ENCODE peak calls at places on chromosomes 7 and 10, in six cellular contexts. K, B, Y, J, E and O are unnamed samples.

GRCh38 chr10:125102216-125102615 is 58.1 kb downstream of the CTBP2 start:
- DNase-seq in E (no peak), J (no peak), Y (no peak), B (no peak), K (peak; percentile 22), O (peak; percentile 85)

GRCh38 chr7:95584752-95585425 is 11.4 kb downstream of the PDK4 start:
- DNase-seq in Y (no peak), K (no peak), E (no peak), B (no peak), J (no peak), O (no peak)

GRCh38 chr7:81665236-81665635 is 104.6 kb downstream of the HGF start:
- DNase-seq in K (no peak), E (no peak), J (no peak), Y (no peak), B (no peak), O (no peak)

GRCh38 chr10:92082583-92083280 is 159.2 kb downstream of the BTAF1 start:
- DNase-seq in J (no peak), K (peak; percentile 29), Y (no peak), E (no peak), B (no peak), O (no peak)

GRCh38 chr7:158495780-158496179 is 91.8 kb downstream of the PTPRN2 start:
- DNase-seq in J (no peak), E (no peak), B (peak; percentile 45), Y (peak; percentile 20), K (peak; percentile 14), O (peak; percentile 82)

GRCh38 chr7:3200504-3200903 is 100.5 kb upstream of the SDK1 start:
- DNase-seq in B (peak; percentile 44), E (no peak), Y (peak; percentile 10), J (peak; percentile 36), K (peak; percentile 65), O (peak; percentile 20)

GRCh38 chr10:110918633-110919348 is at the start of gene BBIP1:
- DNase-seq in J (peak; percentile 100), B (peak; percentile 92), K (peak; percentile 99), E (peak; percentile 99), Y (no peak), O (peak; percentile 100)

GRCh38 chr7:157337316-157338149 is 729 bp downstream of the DNAJB6 start:
- DNase-seq in K (peak; percentile 29), B (no peak), E (no peak), J (peak; percentile 59), Y (peak; percentile 86), O (peak; percentile 81)

GRCh38 chr10:28089467-28089866 is 90.6 kb upstream of the ODAD2 start:
- DNase-seq in J (peak; percentile 63), K (no peak), Y (no peak), E (no peak), B (no peak), O (no peak)

GRCh38 chr7:98235901-98236300 is 16.1 kb downstream of the TECPR1 start:
- DNase-seq in J (no peak), K (no peak), E (no peak), B (no peak), Y (no peak), O (no peak)

GRCh38 chr7:92691578-92691977 is 101.4 kb upstream of the FAM133B start:
- DNase-seq in J (peak; percentile 77), K (peak; percentile 68), E (peak; percentile 37), Y (peak; percentile 43), B (peak; percentile 38), O (peak; percentile 68)

GRCh38 chr7:142478479-142479220 is 220.8 kb upstream of the PRSS58 start:
- DNase-seq in K (peak; percentile 17), E (no peak), J (peak; percentile 56), Y (peak; percentile 70), B (peak; percentile 12), O (peak; percentile 76)

GRCh38 chr7:70457477-70458194 is 674.3 kb upstream of the GALNT17 start:
- DNase-seq in J (no peak), Y (no peak), K (no peak), E (no peak), B (no peak), O (no peak)

GRCh38 chr7:43906327-43907010 is at the start of gene URGCP:
- DNase-seq in E (no peak), J (peak; percentile 26), K (no peak), Y (peak; percentile 63), B (peak; percentile 62), O (peak; percentile 70)

GRCh38 chr10:48224979-48225560 is 49.4 kb downstream of the FRMPD2 start:
- DNase-seq in J (no peak), E (no peak), K (no peak), Y (no peak), B (no peak), O (no peak)

GRCh38 chr7:148661471-148661870 is 37.2 kb upstream of the CUL1 start:
- DNase-seq in E (no peak), K (no peak), B (no peak), Y (no peak), J (no peak), O (no peak)

GRCh38 chr10:21355591-21356011 is 169.9 kb downstream of the SKIDA1 start:
- DNase-seq in J (no peak), K (no peak), E (no peak), B (no peak), Y (no peak), O (no peak)
- TF ChIP-seq MYC in J (no peak), K (no peak), E (no peak), B (no peak), Y (no peak), O (no peak)

GRCh38 chr10:32376027-32376426 is 29.1 kb upstream of the EPC1 start:
- DNase-seq in E (no peak), Y (no peak), J (peak; percentile 18), B (no peak), K (no peak), O (no peak)

GRCh38 chr10:32378371-32379301 is 31.7 kb upstream of the EPC1 start:
- DNase-seq in K (peak; percentile 84), J (peak; percentile 89), E (peak; percentile 72), B (peak; percentile 79), Y (peak; percentile 94), O (peak; percentile 88)

GRCh38 chr10:32379314-32379949 is 32.5 kb upstream of the EPC1 start:
- DNase-seq in Y (peak; percentile 83), K (peak; percentile 43), B (no peak), J (peak; percentile 71), E (no peak), O (peak; percentile 73)

GRCh38 chr10:32376780-32377179 is 29.8 kb upstream of the EPC1 start:
- DNase-seq in K (no peak), E (no peak), J (peak; percentile 33), B (no peak), Y (no peak), O (no peak)

GRCh38 chr10:32377458-32378370 is 30.8 kb upstream of the EPC1 start:
- DNase-seq in B (no peak), K (peak; percentile 37), E (no peak), Y (peak; percentile 65), J (peak; percentile 79), O (peak; percentile 53)
- TF ChIP-seq CTCF in B (peak; percentile 80), K (peak; percentile 52), E (peak; percentile 49), Y (no peak), J (no peak), O (peak; percentile 16)

GRCh38 chr10:132961864-132962622 is 19.7 kb upstream of the CFAP46 start:
- DNase-seq in Y (peak; percentile 6), K (peak; percentile 37), J (peak; percentile 74), E (no peak), B (peak; percentile 31), O (no peak)
- TF ChIP-seq POLR2A in Y (no peak), K (no peak), J (no peak), E (no peak), B (no peak), O (no peak)

GRCh38 chr7:1844336-1844955 is 174.4 kb downstream of the ELFN1 start:
- DNase-seq in K (no peak), E (no peak), Y (no peak), J (no peak), B (no peak), O (peak; percentile 52)

GRCh38 chr7:1843271-1843861 is 173.3 kb downstream of the ELFN1 start:
- DNase-seq in K (no peak), E (no peak), Y (no peak), B (no peak), J (no peak), O (peak; percentile 87)

GRCh38 chr7:1844956-1845390 is 174.9 kb downstream of the ELFN1 start:
- DNase-seq in J (no peak), E (no peak), B (no peak), K (no peak), Y (no peak), O (no peak)

GRCh38 chr7:1843921-1844335 is 173.9 kb downstream of the ELFN1 start:
- DNase-seq in Y (no peak), K (no peak), B (no peak), E (no peak), J (no peak), O (no peak)

DNA sequence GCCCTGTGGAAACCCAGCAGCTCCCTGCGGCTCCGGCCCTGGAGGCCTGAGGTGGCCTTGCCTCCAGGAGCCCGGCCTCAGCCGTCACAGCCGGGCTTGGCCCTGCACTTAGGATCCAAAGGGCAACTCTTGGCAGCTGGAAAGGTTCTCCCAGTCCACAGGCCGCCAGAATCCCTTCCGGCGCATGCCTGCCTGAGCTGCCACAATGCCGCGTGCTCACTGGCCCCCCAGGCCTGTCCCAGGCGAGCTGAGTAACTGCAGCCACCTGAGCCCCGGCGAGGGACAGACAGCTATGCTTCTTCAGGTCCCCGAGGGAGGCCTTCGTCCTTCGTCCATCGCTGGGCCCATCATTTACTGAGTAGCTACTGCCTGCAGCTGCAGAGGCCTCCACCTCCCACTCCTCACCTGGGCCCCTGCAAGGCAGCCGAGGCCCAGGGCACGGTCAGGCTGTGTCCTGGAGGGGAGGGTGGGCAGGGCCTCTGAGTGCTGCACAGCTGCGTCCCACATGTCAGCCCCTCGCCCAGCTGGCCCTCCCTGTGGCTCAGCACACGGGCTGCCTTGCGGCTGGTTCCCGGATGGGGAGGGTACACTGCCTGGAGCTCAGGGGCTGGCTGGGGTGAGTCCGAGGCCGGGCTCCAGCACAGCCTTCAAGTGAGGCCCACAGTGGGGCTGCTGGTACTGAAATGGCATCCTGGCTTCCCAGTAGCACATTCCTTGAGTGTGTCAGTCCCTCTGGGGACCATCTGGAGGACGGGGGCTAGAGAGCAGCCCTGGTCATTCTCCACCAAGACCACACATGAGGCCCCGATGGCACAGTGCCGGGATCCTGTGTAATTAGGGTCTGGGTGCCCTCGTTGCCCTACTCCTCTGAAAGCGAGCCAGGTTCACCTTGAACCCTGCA is 172.5 kb downstream of the ELFN1 start:
- DNase-seq in K (peak; percentile 75), B (no peak), Y (no peak), E (no peak), J (no peak), O (no peak)
- TF ChIP-seq MYC in K (peak; percentile 77), B (no peak), Y (no peak), E (no peak), J (no peak), O (no peak)